ENCODE peak calls at places on chromosomes 12 and 14, in seven cellular contexts. I is upper lobe of right lung, R is pancreas, A is HCT116, P is GM10248, Q is A549, M is tibial nerve. X is an unnamed sample.

GRCh38 chr12:127260959-127261358 is 1006.0 kb upstream of the TMEM132C start:
- DNase-seq in P (no peak), A (no peak), R (no peak), Q (no peak), M (no peak), I (no peak), X (no peak)

GRCh38 chr12:65306603-65307501 is 28.4 kb downstream of the MSRB3 start:
- DNase-seq in A (peak), M (no peak), P (no peak), I (no peak), Q (peak), R (no peak), X (no peak)

GRCh38 chr14:25041484-25041883 is 8.5 kb downstream of the STXBP6 start:
- DNase-seq in M (no peak), P (no peak), R (no peak), A (no peak), Q (no peak), I (no peak), X (no peak)

GRCh38 chr14:24430143-24430681 is 458 bp downstream of the KHNYN start:
- DNase-seq in A (no peak), M (peak), R (peak), I (peak), P (peak), Q (peak), X (peak)

GRCh38 chr12:40469736-40470135 is 222.5 kb upstream of the CNTN1 start:
- DNase-seq in P (no peak), R (no peak), Q (no peak), I (no peak), A (no peak), M (no peak), X (no peak)

GRCh38 chr14:34258318-34258717 is 203.7 kb downstream of the SPTSSA start:
- DNase-seq in A (no peak), M (no peak), P (no peak), R (no peak), I (no peak), Q (peak), X (no peak)

GRCh38 chr14:104205781-104206180 is 67.4 kb downstream of the KIF26A start:
- DNase-seq in R (peak), I (no peak), A (no peak), P (no peak), Q (no peak), M (no peak), X (no peak)

GRCh38 chr12:54521291-54522062 is 23.9 kb downstream of the NCKAP1L start:
- DNase-seq in P (no peak), M (no peak), R (no peak), Q (no peak), I (no peak), A (no peak), X (no peak)

GRCh38 chr14:50067723-50068495 is 48.5 kb downstream of the VCPKMT start:
- DNase-seq in R (no peak), M (no peak), P (no peak), Q (peak), A (peak), I (no peak), X (no peak)

GRCh38 chr12:16323010-16323409 is 24.4 kb upstream of the MGST1 start:
- DNase-seq in I (no peak), Q (no peak), A (no peak), P (no peak), M (no peak), R (no peak), X (no peak)

GRCh38 chr12:64610092-64610659 is at the start of gene RASSF3:
- DNase-seq in I (peak), R (peak), M (peak), P (peak), Q (peak), A (peak), X (peak)

GRCh38 chr12:121504505-121504904 is 76.3 kb downstream of the KDM2B start:
- DNase-seq in I (no peak), A (no peak), R (no peak), M (no peak), P (no peak), Q (no peak), X (no peak)

GRCh38 chr14:75793806-75794205 is 132.8 kb downstream of the TTLL5 start:
- DNase-seq in Q (no peak), P (no peak), R (no peak), I (no peak), M (no peak), A (no peak), X (no peak)

GRCh38 chr12:50057000-50057841 is at the start of gene ASIC1:
- DNase-seq in P (peak), R (peak), M (peak), I (peak), Q (peak), A (peak), X (no peak)

GRCh38 chr12:122871851-122872785 is 23.8 kb downstream of the VPS37B start:
- DNase-seq in R (peak), I (no peak), P (peak), Q (no peak), A (no peak), M (no peak), X (no peak)

GRCh38 chr12:59484575-59484974 is 111.3 kb upstream of the SLC16A7 start:
- DNase-seq in P (peak), R (no peak), A (no peak), I (no peak), Q (no peak), M (no peak), X (no peak)

GRCh38 chr12:95848575-95849388 is 10.0 kb upstream of the SNRPF start:
- DNase-seq in M (no peak), A (no peak), P (no peak), I (no peak), R (no peak), Q (peak), X (no peak)
- TF ChIP-seq CTCF in M (no peak), A (peak), P (peak), I (peak), R (no peak), Q (peak), X (no peak)

DNA sequence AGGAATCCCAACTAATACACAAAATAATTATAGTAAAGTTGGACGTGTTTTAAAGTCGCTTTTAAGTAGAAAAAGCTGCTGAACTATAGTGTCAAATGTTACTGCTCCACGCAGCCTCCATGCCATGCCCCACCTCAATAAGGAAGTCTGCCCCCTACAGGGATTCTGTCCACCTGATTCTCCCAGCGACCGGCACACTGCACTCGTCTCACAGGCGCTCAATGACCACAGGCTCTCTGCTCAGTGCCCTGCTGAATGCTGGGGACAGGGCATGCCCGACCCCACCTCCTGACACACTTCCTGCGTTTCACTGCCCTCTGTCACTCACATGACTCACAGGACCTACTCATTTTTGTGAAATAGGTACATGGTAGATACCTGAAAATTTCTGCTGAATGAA is 48.9 kb downstream of the BDKRB1 start:
- DNase-seq in P (no peak), I (no peak), M (no peak), Q (no peak), R (no peak), A (peak), X (no peak)
- TF ChIP-seq CTCF in P (no peak), I (no peak), M (no peak), Q (peak), R (no peak), A (peak), X (no peak)

GRCh38 chr12:108854055-108854452 is 3.3 kb downstream of the SSH1 start:
- DNase-seq in A (no peak), Q (no peak), P (no peak), R (no peak), M (no peak), I (no peak), X (no peak)
- TF ChIP-seq CTCF in A (peak), Q (peak), P (peak), R (no peak), M (peak), I (peak), X (no peak)

DNA sequence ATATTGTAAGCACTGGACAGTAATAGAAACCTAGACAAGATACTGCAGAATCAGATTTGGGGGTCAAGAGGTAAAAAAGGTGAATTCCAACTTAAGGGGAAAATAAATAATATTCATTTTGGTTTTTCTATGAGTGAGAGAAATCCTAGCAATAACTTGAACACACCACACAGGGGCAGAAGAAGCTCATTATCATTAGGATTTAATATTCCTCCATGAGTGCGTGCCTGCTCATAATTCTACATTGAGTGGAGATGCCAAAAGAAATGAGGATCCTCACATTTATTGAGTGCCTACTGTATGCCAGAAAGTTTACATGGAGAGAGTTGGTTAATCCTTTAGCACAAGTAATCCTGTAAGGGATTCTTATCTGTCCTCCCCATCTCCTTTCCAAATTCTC is 40.5 kb upstream of the C14orf132 start:
- DNase-seq in Q (no peak), I (no peak), R (no peak), P (no peak), A (peak), M (no peak), X (no peak)
- TF ChIP-seq CTCF in Q (peak), I (peak), R (no peak), P (no peak), A (peak), M (peak), X (no peak)

GRCh38 chr12:5073054-5073453 is 29.4 kb downstream of the KCNA5 start:
- DNase-seq in A (no peak), P (no peak), I (no peak), M (no peak), R (no peak), Q (no peak), X (no peak)

GRCh38 chr12:5073838-5074237 is 30.2 kb downstream of the KCNA5 start:
- DNase-seq in I (no peak), M (no peak), Q (no peak), A (peak), R (no peak), P (no peak), X (no peak)

GRCh38 chr12:5072326-5072725 is 28.6 kb downstream of the KCNA5 start:
- DNase-seq in M (no peak), P (no peak), A (no peak), Q (no peak), I (no peak), R (no peak), X (no peak)

GRCh38 chr12:5070090-5070489 is 26.4 kb downstream of the KCNA5 start:
- DNase-seq in P (no peak), A (no peak), I (no peak), Q (no peak), R (no peak), M (no peak), X (no peak)

GRCh38 chr12:5071496-5071895 is 27.8 kb downstream of the KCNA5 start:
- DNase-seq in M (no peak), A (no peak), R (no peak), I (no peak), Q (no peak), P (no peak), X (no peak)
- TF ChIP-seq CTCF in M (no peak), A (no peak), R (no peak), I (no peak), Q (no peak), P (no peak), X (no peak)

GRCh38 chr14:43896044-43896443 is 611.0 kb downstream of the FSCB start:
- DNase-seq in Q (no peak), I (no peak), M (no peak), R (no peak), A (no peak), P (no peak), X (no peak)

GRCh38 chr14:43900173-43900655 is 606.9 kb downstream of the FSCB start:
- DNase-seq in P (no peak), A (no peak), Q (no peak), I (no peak), R (no peak), M (no peak), X (no peak)

GRCh38 chr14:43898709-43899108 is 608.4 kb downstream of the FSCB start:
- DNase-seq in M (no peak), R (no peak), Q (no peak), A (no peak), P (no peak), I (no peak), X (no peak)

DNA sequence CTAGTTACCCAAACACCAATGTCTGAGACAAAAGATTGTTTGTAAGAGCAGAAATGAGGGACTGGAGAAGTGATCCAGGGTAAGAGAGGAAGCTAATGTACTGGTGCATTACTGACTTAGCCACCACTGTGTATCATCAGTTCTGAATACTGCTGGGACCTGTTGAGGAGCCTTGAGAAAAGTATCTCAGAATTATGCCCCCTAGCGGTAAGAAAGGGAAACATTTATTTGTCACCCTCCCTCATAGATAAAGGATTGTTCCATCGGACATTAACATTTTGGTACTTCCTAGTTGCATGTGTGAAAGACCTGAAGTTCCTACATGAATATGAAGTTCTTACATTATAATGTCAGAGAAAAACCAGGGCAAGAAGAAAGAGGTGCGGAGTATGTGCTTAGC is 612.5 kb downstream of the FSCB start:
- DNase-seq in A (peak), M (no peak), R (no peak), I (no peak), Q (no peak), P (no peak), X (no peak)
- TF ChIP-seq CTCF in A (peak), M (no peak), R (peak), I (peak), Q (peak), P (peak), X (no peak)

GRCh38 chr12:109230193-109230592 is 78.9 kb downstream of the FOXN4 start:
- DNase-seq in Q (no peak), A (no peak), R (no peak), I (no peak), M (no peak), P (no peak), X (no peak)

GRCh38 chr12:109232731-109233130 is 76.4 kb downstream of the FOXN4 start:
- DNase-seq in A (no peak), P (no peak), M (no peak), Q (no peak), I (no peak), R (no peak), X (no peak)

GRCh38 chr12:109234012-109234411 is 75.1 kb downstream of the FOXN4 start:
- DNase-seq in P (no peak), A (no peak), R (no peak), Q (no peak), I (no peak), M (no peak), X (no peak)

GRCh38 chr12:109223868-109224267 is 85.2 kb downstream of the FOXN4 start:
- DNase-seq in A (no peak), Q (no peak), M (no peak), R (no peak), P (no peak), I (no peak), X (no peak)

GRCh38 chr12:109228664-109229063 is 80.4 kb downstream of the FOXN4 start:
- DNase-seq in I (no peak), A (no peak), Q (no peak), M (no peak), P (no peak), R (no peak), X (no peak)
- TF ChIP-seq CTCF in I (no peak), A (no peak), Q (no peak), M (no peak), P (no peak), R (no peak), X (no peak)

X was measured in natural killer cell.